ENCODE peak calls at places on chromosomes 16 and 17, in four cellular contexts. D, E, J and G are unnamed samples.
A peak's percentile ranks its signal among the peaks of the same experiment; 100 is the strongest.

GRCh38 chr16:29745853-29746345 is at the start of gene C16orf54:
- DNase-seq in E (peak; percentile 97), J (peak; percentile 61), D (no peak), G (no peak)

GRCh38 chr16:26993988-26994387 is 72.7 kb upstream of the C16orf82 start:
- DNase-seq in J (no peak), D (no peak), E (no peak), G (no peak)

GRCh38 chr16:3880623-3881498 is at the start of gene CREBBP:
- DNase-seq in E (peak; percentile 90), D (peak; percentile 68), J (peak; percentile 69), G (peak; percentile 73)

GRCh38 chr17:79802736-79803420 is 6.0 kb upstream of the CBX8 start:
- DNase-seq in J (no peak), D (no peak), E (no peak), G (no peak)

GRCh38 chr17:79800325-79801155 is 3.7 kb upstream of the CBX8 start:
- DNase-seq in J (no peak), D (no peak), E (peak; percentile 77), G (peak; percentile 67)

GRCh38 chr17:78923660-78924453 is 1.3 kb downstream of the TIMP2 start:
- DNase-seq in E (peak; percentile 66), J (peak; percentile 68), D (no peak), G (no peak)

GRCh38 chr16:24829153-24829552 is 16.6 kb upstream of the SLC5A11 start:
- DNase-seq in D (no peak), J (no peak), E (peak; percentile 7), G (no peak)

GRCh38 chr16:85402910-85403692 is 210.0 kb upstream of the GSE1 start:
- DNase-seq in D (no peak), E (peak; percentile 7), J (no peak), G (no peak)

GRCh38 chr17:75105269-75106080 is 4.3 kb upstream of the ARMC7 start:
- DNase-seq in E (peak; percentile 44), J (peak; percentile 62), D (peak; percentile 87), G (peak; percentile 32)

GRCh38 chr16:85988723-85989313 is 89.9 kb downstream of the IRF8 start:
- DNase-seq in D (no peak), J (no peak), E (peak; percentile 68), G (no peak)

GRCh38 chr16:30721606-30722005 is 22.6 kb downstream of the SRCAP start:
- DNase-seq in E (no peak), J (no peak), D (no peak), G (peak; percentile 7)

GRCh38 chr17:19461139-19461538 is 50.1 kb downstream of the RNF112 start:
- DNase-seq in E (no peak), D (no peak), J (no peak), G (no peak)

GRCh38 chr17:14922421-14922820 is 342.7 kb downstream of the PMP22 start:
- DNase-seq in J (no peak), E (no peak), D (no peak), G (no peak)

GRCh38 chr17:19785854-19786253 is 37.8 kb upstream of the ALDH3A1 start:
- DNase-seq in D (no peak), J (no peak), E (no peak), G (no peak)

GRCh38 chr17:50904522-50905459 is 38.6 kb upstream of the TOB1 start:
- DNase-seq in J (no peak), D (peak; percentile 47), E (no peak), G (peak; percentile 95)

GRCh38 chr17:29165261-29165660 is 14.9 kb downstream of the MYO18A start:
- DNase-seq in J (no peak), E (no peak), D (no peak), G (no peak)

GRCh38 chr17:6374761-6375312 is 60.1 kb downstream of the AIPL1 start:
- DNase-seq in D (no peak), J (no peak), E (peak; percentile 88), G (no peak)

GRCh38 chr17:68198931-68199836 is 48.7 kb upstream of the AMZ2 start:
- DNase-seq in D (no peak), J (no peak), E (peak; percentile 54), G (no peak)

GRCh38 chr17:10646393-10646990 is 10.6 kb downstream of the MYH3 start:
- DNase-seq in D (peak; percentile 67), E (peak; percentile 79), J (no peak), G (peak; percentile 2)

GRCh38 chr17:77772461-77772897 is 186.0 kb upstream of the TNRC6C start:
- DNase-seq in D (peak; percentile 72), E (peak; percentile 81), J (peak; percentile 75), G (no peak)

GRCh38 chr17:9109933-9110332 is 88.6 kb downstream of the NTN1 start:
- DNase-seq in J (no peak), E (no peak), D (no peak), G (no peak)

GRCh38 chr17:69581061-69581955 is 166.8 kb downstream of the MAP2K6 start:
- DNase-seq in J (peak; percentile 10), D (no peak), E (peak; percentile 13), G (no peak)

GRCh38 chr16:56830669-56831068 is 34.3 kb upstream of the SLC12A3 start:
- DNase-seq in D (no peak), J (no peak), E (no peak), G (no peak)

GRCh38 chr17:5530265-5530782 is 44.0 kb downstream of the MIS12 start:
- DNase-seq in E (no peak), D (no peak), J (no peak), G (no peak)

GRCh38 chr17:63696381-63696961 is 3.5 kb downstream of the LIMD2 start:
- DNase-seq in D (no peak), E (peak; percentile 60), J (no peak), G (no peak)

GRCh38 chr16:88338111-88338510 is 44.6 kb upstream of the ZNF469 start:
- DNase-seq in E (no peak), J (no peak), D (no peak), G (no peak)

GRCh38 chr16:20385844-20386832 is 18.4 kb downstream of the PDILT start:
- DNase-seq in D (peak; percentile 5), E (peak; percentile 66), J (peak; percentile 43), G (no peak)

GRCh38 chr17:35866356-35866950 is 2.2 kb downstream of the HEATR9 start:
- DNase-seq in J (no peak), E (no peak), D (no peak), G (no peak)

GRCh38 chr17:63442549-63443035 is 3.5 kb downstream of the CYB561 start:
- DNase-seq in D (no peak), J (no peak), E (peak; percentile 48), G (no peak)

GRCh38 chr16:47136101-47136820 is 7.5 kb downstream of the NETO2 start:
- DNase-seq in D (no peak), E (peak; percentile 52), J (no peak), G (no peak)

GRCh38 chr17:28807925-28808641 is 34.5 kb downstream of the FAM222B start:
- DNase-seq in D (peak; percentile 23), E (no peak), J (no peak), G (peak; percentile 39)

GRCh38 chr17:66386789-66387351 is 84.5 kb downstream of the PRKCA start:
- DNase-seq in J (no peak), E (no peak), D (no peak), G (no peak)

GRCh38 chr17:39212841-39213480 is 12.8 kb downstream of the STAC2 start:
- DNase-seq in J (no peak), D (no peak), E (no peak), G (no peak)

GRCh38 chr16:81444448-81445121 is at the start of gene CMIP:
- DNase-seq in D (peak; percentile 78), J (peak; percentile 94), E (peak; percentile 84), G (peak; percentile 24)